ENCODE peak calls at places on chromosomes 16 and 17, in five cellular contexts. One of them, this sample, is unnamed.

GRCh38 chr16:1416521-1416941 is 2.0 kb upstream of the UNKL start:
- DNase-seq in GM23248: no peak
- DNase-seq in HCT116: no peak
- DNase-seq in MM.1S: no peak
- DNase-seq in PC-3: peak; percentile 20
- DNase-seq in this sample: no peak

GRCh38 chr16:70396209-70396904 is 42.5 kb downstream of the ST3GAL2 start:
- DNase-seq in GM23248: peak; percentile 57
- DNase-seq in HCT116: no peak
- DNase-seq in MM.1S: peak; percentile 19
- DNase-seq in PC-3: no peak
- DNase-seq in this sample: no peak

GRCh38 chr17:17575360-17576251 is 15.9 kb downstream of the PEMT start:
- DNase-seq in GM23248: peak; percentile 12
- DNase-seq in HCT116: no peak
- DNase-seq in MM.1S: no peak
- DNase-seq in PC-3: peak; percentile 80
- DNase-seq in this sample: no peak

GRCh38 chr17:39239640-39240314 is 14.0 kb upstream of the STAC2 start:
- DNase-seq in GM23248: no peak
- DNase-seq in HCT116: peak; percentile 59
- DNase-seq in MM.1S: peak; percentile 84
- DNase-seq in PC-3: peak; percentile 54
- DNase-seq in this sample: peak; percentile 81

GRCh38 chr17:61641084-61641483 is 50.1 kb upstream of the NACA2 start:
- DNase-seq in GM23248: no peak
- DNase-seq in HCT116: no peak
- DNase-seq in MM.1S: no peak
- DNase-seq in PC-3: no peak
- DNase-seq in this sample: no peak

GRCh38 chr17:3003401-3004149 is 59.8 kb downstream of the OR1D5 start:
- DNase-seq in GM23248: no peak
- DNase-seq in HCT116: no peak
- DNase-seq in MM.1S: no peak
- DNase-seq in PC-3: no peak
- DNase-seq in this sample: no peak

GRCh38 chr16:82767198-82767597 is 140.4 kb downstream of the CDH13 start:
- DNase-seq in GM23248: no peak
- DNase-seq in HCT116: no peak
- DNase-seq in MM.1S: no peak
- DNase-seq in PC-3: no peak
- DNase-seq in this sample: no peak

GRCh38 chr16:89294486-89294885 is 77.0 kb downstream of the ZNF778 start:
- DNase-seq in GM23248: no peak
- DNase-seq in HCT116: no peak
- DNase-seq in MM.1S: no peak
- DNase-seq in PC-3: no peak
- DNase-seq in this sample: no peak

GRCh38 chr16:73015612-73016487 is 32.1 kb downstream of the ZFHX3 start:
- DNase-seq in GM23248: no peak
- DNase-seq in HCT116: peak; percentile 66
- DNase-seq in MM.1S: no peak
- DNase-seq in PC-3: peak; percentile 15
- DNase-seq in this sample: no peak

GRCh38 chr16:22206847-22207714 is 1.0 kb downstream of the EEF2K start:
- DNase-seq in GM23248: peak; percentile 87
- DNase-seq in HCT116: no peak
- DNase-seq in MM.1S: peak; percentile 19
- DNase-seq in PC-3: peak; percentile 61
- DNase-seq in this sample: peak; percentile 52

GRCh38 chr16:23362460-23363317 is 60.6 kb downstream of the SCNN1B start:
- DNase-seq in GM23248: no peak
- DNase-seq in HCT116: no peak
- DNase-seq in MM.1S: no peak
- DNase-seq in PC-3: peak; percentile 39
- DNase-seq in this sample: no peak

GRCh38 chr17:35784895-35785294 is 10.5 kb downstream of the MMP28 start:
- DNase-seq in GM23248: no peak
- DNase-seq in HCT116: no peak
- DNase-seq in MM.1S: no peak
- DNase-seq in PC-3: no peak
- DNase-seq in this sample: no peak

GRCh38 chr17:55527520-55528118 is 16.4 kb upstream of the SMIM36 start:
- DNase-seq in GM23248: peak; percentile 74
- DNase-seq in HCT116: peak; percentile 42
- DNase-seq in MM.1S: peak; percentile 13
- DNase-seq in PC-3: peak; percentile 70
- DNase-seq in this sample: peak; percentile 76

GRCh38 chr17:7445011-7445927 is at the start of gene CHRNB1:
- DNase-seq in GM23248: peak; percentile 62
- DNase-seq in HCT116: peak; percentile 52
- DNase-seq in MM.1S: no peak
- DNase-seq in PC-3: no peak
- DNase-seq in this sample: peak; percentile 96

GRCh38 chr17:37570527-37571093 is 38.6 kb downstream of the SYNRG start:
- DNase-seq in GM23248: peak; percentile 76
- DNase-seq in HCT116: peak; percentile 34
- DNase-seq in MM.1S: peak; percentile 38
- DNase-seq in PC-3: peak; percentile 90
- DNase-seq in this sample: peak; percentile 67

GRCh38 chr16:46853713-46854443 is 22.9 kb upstream of the C16orf87 start:
- DNase-seq in GM23248: peak; percentile 74
- DNase-seq in HCT116: peak; percentile 50
- DNase-seq in MM.1S: peak; percentile 69
- DNase-seq in PC-3: peak; percentile 66
- DNase-seq in this sample: peak; percentile 90

GRCh38 chr17:61579961-61580360 is 11.1 kb downstream of the NACA2 start:
- DNase-seq in GM23248: peak; percentile 28
- DNase-seq in HCT116: no peak
- DNase-seq in MM.1S: peak; percentile 36
- DNase-seq in PC-3: no peak
- DNase-seq in this sample: peak; percentile 27

GRCh38 chr17:78322327-78322857 is 37.5 kb downstream of the SOCS3 start:
- DNase-seq in GM23248: peak; percentile 75
- DNase-seq in HCT116: no peak
- DNase-seq in MM.1S: no peak
- DNase-seq in PC-3: no peak
- DNase-seq in this sample: no peak

GRCh38 chr16:28063047-28063521 is 430 bp downstream of the GSG1L start:
- DNase-seq in GM23248: peak; percentile 55
- DNase-seq in HCT116: no peak
- DNase-seq in MM.1S: no peak
- DNase-seq in PC-3: no peak
- DNase-seq in this sample: peak; percentile 63

GRCh38 chr16:17416461-17417221 is 54.1 kb downstream of the XYLT1 start:
- DNase-seq in GM23248: peak; percentile 67
- DNase-seq in HCT116: no peak
- DNase-seq in MM.1S: peak; percentile 82
- DNase-seq in PC-3: no peak
- DNase-seq in this sample: no peak

GRCh38 chr16:85092309-85092708 is 20.0 kb downstream of the CIBAR2 start:
- DNase-seq in GM23248: no peak
- DNase-seq in HCT116: no peak
- DNase-seq in MM.1S: no peak
- DNase-seq in PC-3: no peak
- DNase-seq in this sample: no peak

GRCh38 chr17:37465058-37465616 is 24.6 kb upstream of the DUSP14 start:
- DNase-seq in GM23248: peak; percentile 60
- DNase-seq in HCT116: no peak
- DNase-seq in MM.1S: no peak
- DNase-seq in PC-3: peak; percentile 57
- DNase-seq in this sample: no peak

GRCh38 chr17:75869282-75870141 is 8.9 kb downstream of the TRIM47 start:
- DNase-seq in GM23248: peak; percentile 84
- DNase-seq in HCT116: no peak
- DNase-seq in MM.1S: no peak
- DNase-seq in PC-3: no peak
- DNase-seq in this sample: no peak

GRCh38 chr17:63395075-63395815 is 50.9 kb downstream of the CYB561 start:
- DNase-seq in GM23248: peak; percentile 89
- DNase-seq in HCT116: no peak
- DNase-seq in MM.1S: no peak
- DNase-seq in PC-3: no peak
- DNase-seq in this sample: no peak

GRCh38 chr16:82177555-82177954 is 7.5 kb upstream of the MPHOSPH6 start:
- DNase-seq in GM23248: no peak
- DNase-seq in HCT116: no peak
- DNase-seq in MM.1S: no peak
- DNase-seq in PC-3: no peak
- DNase-seq in this sample: no peak

GRCh38 chr17:44591223-44591622 is 33.9 kb downstream of the FZD2 start:
- DNase-seq in GM23248: peak; percentile 22
- DNase-seq in HCT116: no peak
- DNase-seq in MM.1S: no peak
- DNase-seq in PC-3: no peak
- DNase-seq in this sample: no peak

GRCh38 chr17:37213927-37214326 is 161.9 kb upstream of the C17orf78 start:
- DNase-seq in GM23248: no peak
- DNase-seq in HCT116: no peak
- DNase-seq in MM.1S: no peak
- DNase-seq in PC-3: no peak
- DNase-seq in this sample: no peak

GRCh38 chr17:51006601-51007000 is 114.1 kb downstream of the SPAG9 start:
- DNase-seq in GM23248: peak; percentile 64
- DNase-seq in HCT116: no peak
- DNase-seq in MM.1S: no peak
- DNase-seq in PC-3: no peak
- DNase-seq in this sample: peak; percentile 34

GRCh38 chr17:28204751-28205150 is 114.2 kb upstream of the TMEM97 start:
- DNase-seq in GM23248: peak; percentile 36
- DNase-seq in HCT116: no peak
- DNase-seq in MM.1S: no peak
- DNase-seq in PC-3: peak; percentile 71
- DNase-seq in this sample: no peak

GRCh38 chr17:78127888-78128615 is 503 bp downstream of the TMC6 start:
- DNase-seq in GM23248: no peak
- DNase-seq in HCT116: no peak
- DNase-seq in MM.1S: no peak
- DNase-seq in PC-3: peak; percentile 57
- DNase-seq in this sample: peak; percentile 76

GRCh38 chr17:29214215-29215146 is 32.2 kb upstream of the CRYBA1 start:
- DNase-seq in GM23248: peak; percentile 51
- DNase-seq in HCT116: no peak
- DNase-seq in MM.1S: no peak
- DNase-seq in PC-3: no peak
- DNase-seq in this sample: no peak

GRCh38 chr16:62516001-62516400 is 479.8 kb upstream of the CDH8 start:
- DNase-seq in GM23248: no peak
- DNase-seq in HCT116: no peak
- DNase-seq in MM.1S: no peak
- DNase-seq in PC-3: no peak
- DNase-seq in this sample: no peak

DNA sequence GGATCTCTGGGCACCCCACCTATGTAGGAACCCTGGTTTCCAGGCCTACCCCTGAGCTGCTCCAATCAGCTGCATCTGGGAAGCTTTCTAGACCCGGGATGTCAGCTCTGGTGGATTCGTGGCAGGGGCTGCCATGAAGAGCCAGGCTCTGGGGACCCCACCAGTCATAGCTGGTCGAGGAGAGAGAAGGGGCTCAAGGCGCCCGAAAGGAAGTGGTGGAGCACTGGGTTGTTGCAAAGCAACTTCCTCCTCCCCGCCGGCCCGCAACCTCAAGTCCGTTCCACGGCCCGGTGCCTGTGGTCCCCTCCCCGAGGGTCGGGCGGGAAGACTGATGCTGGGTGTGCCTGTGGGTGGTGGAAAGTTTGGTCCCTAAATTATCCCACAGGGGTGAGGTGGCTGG is 10.2 kb downstream of the TBKBP1 start:
- DNase-seq in GM23248: no peak
- DNase-seq in HCT116: no peak
- DNase-seq in MM.1S: no peak
- DNase-seq in PC-3: no peak
- DNase-seq in this sample: no peak
- TF ChIP-seq EZH2 in GM23248: no peak
- TF ChIP-seq EZH2 in HCT116: no peak
- TF ChIP-seq EZH2 in MM.1S: no peak
- TF ChIP-seq EZH2 in PC-3: no peak
- TF ChIP-seq EZH2 in this sample: no peak

GRCh38 chr16:69326172-69326873 is 4.1 kb downstream of the PDF start:
- DNase-seq in GM23248: no peak
- DNase-seq in HCT116: no peak
- DNase-seq in MM.1S: no peak
- DNase-seq in PC-3: no peak
- DNase-seq in this sample: no peak
- H3K9me3 ChIP-seq in GM23248: no peaks in the 10 kb centered on the region
- H3K9me3 ChIP-seq in HCT116: no peaks in the 10 kb centered on the region
- H3K9me3 ChIP-seq in MM.1S: no peaks in the 10 kb centered on the region
- H3K9me3 ChIP-seq in PC-3: no peaks in the 10 kb centered on the region
- H3K9me3 ChIP-seq in this sample: no peaks in the 10 kb centered on the region

DNA sequence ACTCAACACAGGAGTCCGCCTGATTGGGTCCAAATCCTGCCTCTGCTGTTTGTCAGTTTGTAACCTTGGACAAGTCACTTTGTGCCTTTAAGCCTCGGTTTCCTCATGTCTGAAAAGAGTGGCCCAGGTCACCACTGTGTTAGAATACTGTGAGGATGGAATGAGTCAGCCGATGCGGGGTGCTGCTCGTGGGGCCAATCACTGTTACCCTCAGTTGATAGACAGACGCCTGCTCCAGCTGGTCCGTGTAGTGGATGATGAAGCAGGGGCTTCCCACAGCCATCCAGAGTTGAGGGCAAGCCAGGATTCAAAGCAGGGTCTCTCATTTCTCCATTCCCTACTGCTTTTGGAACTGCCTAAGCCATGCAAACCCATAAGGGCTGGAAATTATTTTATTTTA is 5.8 kb downstream of the FBXL19 start:
- DNase-seq in GM23248: no peak
- DNase-seq in HCT116: no peak
- DNase-seq in MM.1S: no peak
- DNase-seq in PC-3: no peak
- DNase-seq in this sample: no peak
- TF ChIP-seq EZH2phosphoT487 in GM23248: no peak
- TF ChIP-seq EZH2phosphoT487 in HCT116: no peak
- TF ChIP-seq EZH2phosphoT487 in MM.1S: no peak
- TF ChIP-seq EZH2phosphoT487 in PC-3: no peak
- TF ChIP-seq EZH2phosphoT487 in this sample: no peak

DNA sequence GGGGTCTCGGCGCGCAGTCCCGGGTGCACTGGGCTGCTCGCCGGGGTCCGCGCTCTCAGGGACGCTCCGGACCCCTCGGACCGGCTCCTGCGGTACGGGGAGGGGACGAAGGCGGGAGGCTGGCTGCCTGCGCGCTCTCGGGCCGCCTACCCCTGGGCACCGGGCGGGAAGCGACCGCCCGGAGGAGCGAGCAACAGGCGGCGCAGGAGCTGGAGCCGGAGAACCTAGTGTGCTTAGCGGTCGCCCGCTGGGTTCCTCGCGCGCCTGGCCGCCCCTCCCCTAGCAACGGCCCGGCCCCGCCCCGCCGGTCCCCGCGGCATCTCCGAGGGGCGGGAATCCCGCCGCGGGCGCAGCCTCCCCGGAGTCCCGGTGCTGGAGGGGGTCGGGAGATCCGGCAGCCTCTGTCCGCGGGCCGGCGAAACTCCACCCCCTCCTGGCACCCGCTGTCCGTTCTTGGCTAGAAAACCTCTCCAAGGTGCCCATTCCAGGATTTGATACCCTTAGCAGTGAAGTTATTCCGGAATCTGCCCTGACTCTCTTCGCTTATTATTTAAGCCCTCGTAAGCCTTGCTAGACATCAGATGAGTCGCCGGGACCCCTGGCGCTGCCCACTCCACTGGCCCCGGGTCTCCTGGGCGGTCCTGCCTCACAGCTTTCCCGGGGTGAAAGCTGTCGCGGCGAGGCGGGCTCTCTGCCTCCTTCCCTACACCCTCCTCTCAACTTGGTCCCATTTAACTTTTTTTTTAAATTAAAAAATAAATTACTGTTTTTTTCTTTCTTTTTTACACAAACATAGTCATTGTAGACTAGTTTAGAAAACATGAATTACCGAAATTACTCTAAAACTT is at the start of gene RPRML:
- DNase-seq in GM23248: peak; percentile 47
- DNase-seq in HCT116: no peak
- DNase-seq in MM.1S: peak; percentile 18
- DNase-seq in PC-3: peak; percentile 35
- DNase-seq in this sample: peak; percentile 77
- TF ChIP-seq EZH2 in GM23248: peak; percentile 68
- TF ChIP-seq EZH2 in HCT116: no peak
- TF ChIP-seq EZH2 in MM.1S: no peak
- TF ChIP-seq EZH2 in PC-3: peak; percentile 23
- TF ChIP-seq EZH2 in this sample: peak; percentile 73